ENCODE peak calls at places on chromosomes 7 and 10, in seven cellular contexts. W is fibroblast of mammary gland; B is RWPE1; O is activated CD4-positive, CD25-positive, alpha-beta regulatory T cell treated with anti-CD3 and anti-CD28 coated beads, Interleukin-2, amount 50 U/mL, for 72 hours; L is non-pigmented ciliary epithelial cell; E is A549; I is ELF-1. S is an unnamed sample.

GRCh38 chr7:55641811-55642210 is 69.5 kb upstream of the VOPP1 start:
- DNase-seq in W (no peak), B (no peak), O (no peak), L (no peak), E (no peak), I (no peak), S (no peak)

GRCh38 chr10:71852335-71852937 is 1.4 kb upstream of the PSAP start:
- DNase-seq in W (no peak), B (no peak), O (no peak), L (no peak), E (no peak), I (no peak), S (no peak)

GRCh38 chr10:124996854-124997215 is 54.9 kb downstream of the ZRANB1 start:
- DNase-seq in W (no peak), B (no peak), O (peak), L (no peak), E (no peak), I (no peak), S (no peak)

GRCh38 chr7:142581341-142581740 is 167.9 kb upstream of the PRSS1 start:
- DNase-seq in W (no peak), B (peak), O (no peak), L (no peak), E (no peak), I (no peak), S (no peak)

GRCh38 chr7:5525271-5526189 is 101.9 kb upstream of the TNRC18 start:
- DNase-seq in W (peak), B (no peak), O (no peak), L (no peak), E (no peak), I (peak), S (peak)

GRCh38 chr10:114743552-114744231 is 77.9 kb upstream of the FHIP2A start:
- DNase-seq in W (no peak), B (no peak), O (no peak), L (no peak), E (no peak), I (no peak), S (no peak)

GRCh38 chr7:46129831-46130230 is 208.8 kb upstream of the IGFBP3 start:
- DNase-seq in W (no peak), B (peak), O (no peak), L (no peak), E (no peak), I (no peak), S (no peak)

GRCh38 chr10:9012312-9012711 is 957.8 kb downstream of the GATA3 start:
- DNase-seq in W (peak), B (peak), O (no peak), L (peak), E (no peak), I (no peak), S (no peak)

GRCh38 chr7:128734777-128735342 is 4.3 kb upstream of the CALU start:
- DNase-seq in W (no peak), B (no peak), O (no peak), L (no peak), E (no peak), I (no peak), S (no peak)

GRCh38 chr10:122307669-122308486 is 36.8 kb downstream of the BTBD16 start:
- DNase-seq in W (peak), B (peak), O (no peak), L (peak), E (peak), I (peak), S (no peak)

GRCh38 chr10:44989621-44990301 is 11.0 kb upstream of the ZNF22 start:
- DNase-seq in W (no peak), B (no peak), O (no peak), L (no peak), E (no peak), I (no peak), S (no peak)

GRCh38 chr10:26909753-26910152 is 49.0 kb upstream of the ABI1 start:
- DNase-seq in W (peak), B (no peak), O (no peak), L (no peak), E (no peak), I (no peak), S (no peak)

GRCh38 chr10:77505431-77506334 is 131.9 kb downstream of the KCNMA1 start:
- DNase-seq in W (peak), B (peak), O (no peak), L (peak), E (peak), I (no peak), S (no peak)

GRCh38 chr10:106038246-106038645 is 1126.3 kb downstream of the SORCS1 start:
- DNase-seq in W (peak), B (no peak), O (no peak), L (no peak), E (no peak), I (no peak), S (no peak)

GRCh38 chr10:32056136-32057040 is at the start of gene KIF5B:
- DNase-seq in W (peak), B (peak), O (peak), L (no peak), E (peak), I (peak), S (peak)

GRCh38 chr10:103564799-103565365 is 71.4 kb downstream of the NEURL1 start:
- DNase-seq in W (peak), B (no peak), O (peak), L (no peak), E (peak), I (peak), S (peak)

GRCh38 chr10:117542706-117543244 is at the start of gene EMX2:
- DNase-seq in W (no peak), B (no peak), O (no peak), L (no peak), E (no peak), I (no peak), S (no peak)

GRCh38 chr10:15521507-15521906 is 150.4 kb upstream of the FAM171A1 start:
- DNase-seq in W (no peak), B (no peak), O (no peak), L (no peak), E (no peak), I (no peak), S (no peak)

GRCh38 chr10:132518572-132519381 is 18.8 kb upstream of the INPP5A start:
- DNase-seq in W (no peak), B (peak), O (peak), L (no peak), E (no peak), I (peak), S (no peak)

GRCh38 chr10:130203626-130204025 is 67.4 kb downstream of the GLRX3 start:
- DNase-seq in W (no peak), B (no peak), O (no peak), L (no peak), E (no peak), I (no peak), S (no peak)

GRCh38 chr10:33326897-33327296 is 7.6 kb downstream of the NRP1 start:
- DNase-seq in W (peak), B (no peak), O (no peak), L (no peak), E (no peak), I (no peak), S (no peak)

GRCh38 chr7:41792099-41792498 is 89.2 kb upstream of the INHBA start:
- DNase-seq in W (peak), B (peak), O (no peak), L (no peak), E (no peak), I (no peak), S (no peak)

GRCh38 chr7:156907656-156908055 is 14.7 kb upstream of the LMBR1 start:
- DNase-seq in W (peak), B (no peak), O (no peak), L (no peak), E (no peak), I (no peak), S (no peak)

GRCh38 chr7:18978108-18978495 is 139.3 kb downstream of the TWIST1 start:
- DNase-seq in W (peak), B (peak), O (no peak), L (peak), E (no peak), I (no peak), S (no peak)

GRCh38 chr10:86900955-86901354 is 56.5 kb downstream of the MMRN2 start:
- DNase-seq in W (peak), B (no peak), O (no peak), L (no peak), E (no peak), I (no peak), S (no peak)

GRCh38 chr10:131034451-131034850 is 277.1 kb downstream of the TCERG1L start:
- DNase-seq in W (no peak), B (no peak), O (no peak), L (no peak), E (no peak), I (no peak), S (no peak)

GRCh38 chr10:3145366-3145765 is 27.2 kb downstream of the PITRM1 start:
- DNase-seq in W (no peak), B (no peak), O (no peak), L (no peak), E (no peak), I (no peak), S (no peak)

GRCh38 chr10:5583525-5584175 is 58.9 kb downstream of the CALML3 start:
- DNase-seq in W (no peak), B (peak), O (no peak), L (no peak), E (no peak), I (peak), S (peak)

GRCh38 chr10:73998623-73999622 is 1.0 kb downstream of the VCL start:
- DNase-seq in W (peak), B (peak), O (no peak), L (no peak), E (peak), I (peak), S (peak)

GRCh38 chr10:110764378-110764777 is 107.3 kb upstream of the PDCD4 start:
- DNase-seq in W (no peak), B (no peak), O (no peak), L (no peak), E (no peak), I (no peak), S (no peak)

GRCh38 chr10:107425844-107426553 is 261.5 kb upstream of the SORCS1 start:
- DNase-seq in W (no peak), B (no peak), O (no peak), L (no peak), E (no peak), I (no peak), S (no peak)